ENCODE peak calls at places on chromosome 1, in nine cellular contexts. One of them, this sample, is unnamed.

GRCh38 chr1:223271085-223271781 is 92.7 kb downstream of the SUSD4 start:
- DNase-seq in stimulated activated CD4-positive, alpha-beta T cell treated with anti-CD3 and anti-CD28 coated beads, Interleukin-15, amount 100 ng/mL, for 1 hour: no peak
- DNase-seq in NCI-H1092: no peak
- DNase-seq in kidney epithelial cell: no peak
- DNase-seq in hepatic stellate cell: no peak
- DNase-seq in CD8-positive, alpha-beta memory T cell: no peak
- DNase-seq in NCI-H82: no peak
- DNase-seq in SK-N-MC: no peak
- DNase-seq in GM18507: no peak
- DNase-seq in this sample: no peak

GRCh38 chr1:97277891-97278662 is 556.5 kb downstream of the PTBP2 start:
- DNase-seq in stimulated activated CD4-positive, alpha-beta T cell treated with anti-CD3 and anti-CD28 coated beads, Interleukin-15, amount 100 ng/mL, for 1 hour: no peak
- DNase-seq in NCI-H1092: no peak
- DNase-seq in kidney epithelial cell: peak
- DNase-seq in hepatic stellate cell: peak
- DNase-seq in CD8-positive, alpha-beta memory T cell: no peak
- DNase-seq in NCI-H82: no peak
- DNase-seq in SK-N-MC: no peak
- DNase-seq in GM18507: no peak
- DNase-seq in this sample: peak

GRCh38 chr1:21766210-21766609 is 16.7 kb downstream of the USP48 start:
- DNase-seq in stimulated activated CD4-positive, alpha-beta T cell treated with anti-CD3 and anti-CD28 coated beads, Interleukin-15, amount 100 ng/mL, for 1 hour: no peak
- DNase-seq in NCI-H1092: no peak
- DNase-seq in kidney epithelial cell: no peak
- DNase-seq in hepatic stellate cell: no peak
- DNase-seq in CD8-positive, alpha-beta memory T cell: no peak
- DNase-seq in NCI-H82: no peak
- DNase-seq in SK-N-MC: no peak
- DNase-seq in GM18507: no peak
- DNase-seq in this sample: no peak

GRCh38 chr1:158818991-158819405 is 12.2 kb upstream of the MNDA start:
- DNase-seq in stimulated activated CD4-positive, alpha-beta T cell treated with anti-CD3 and anti-CD28 coated beads, Interleukin-15, amount 100 ng/mL, for 1 hour: no peak
- DNase-seq in NCI-H1092: no peak
- DNase-seq in kidney epithelial cell: no peak
- DNase-seq in hepatic stellate cell: no peak
- DNase-seq in CD8-positive, alpha-beta memory T cell: no peak
- DNase-seq in NCI-H82: no peak
- DNase-seq in SK-N-MC: no peak
- DNase-seq in GM18507: no peak
- DNase-seq in this sample: no peak

GRCh38 chr1:84687703-84688460 is 2.4 kb downstream of the SSX2IP start:
- DNase-seq in stimulated activated CD4-positive, alpha-beta T cell treated with anti-CD3 and anti-CD28 coated beads, Interleukin-15, amount 100 ng/mL, for 1 hour: no peak
- DNase-seq in NCI-H1092: no peak
- DNase-seq in kidney epithelial cell: no peak
- DNase-seq in hepatic stellate cell: no peak
- DNase-seq in CD8-positive, alpha-beta memory T cell: no peak
- DNase-seq in NCI-H82: peak
- DNase-seq in SK-N-MC: no peak
- DNase-seq in GM18507: no peak
- DNase-seq in this sample: no peak

GRCh38 chr1:220877348-220878095 is 1.7 kb upstream of the HLX start:
- DNase-seq in stimulated activated CD4-positive, alpha-beta T cell treated with anti-CD3 and anti-CD28 coated beads, Interleukin-15, amount 100 ng/mL, for 1 hour: no peak
- DNase-seq in NCI-H1092: no peak
- DNase-seq in kidney epithelial cell: no peak
- DNase-seq in hepatic stellate cell: no peak
- DNase-seq in CD8-positive, alpha-beta memory T cell: no peak
- DNase-seq in NCI-H82: no peak
- DNase-seq in SK-N-MC: no peak
- DNase-seq in GM18507: no peak
- DNase-seq in this sample: no peak

GRCh38 chr1:7922301-7922700 is 18.3 kb downstream of the TNFRSF9 start:
- DNase-seq in stimulated activated CD4-positive, alpha-beta T cell treated with anti-CD3 and anti-CD28 coated beads, Interleukin-15, amount 100 ng/mL, for 1 hour: no peak
- DNase-seq in NCI-H1092: no peak
- DNase-seq in kidney epithelial cell: no peak
- DNase-seq in hepatic stellate cell: no peak
- DNase-seq in CD8-positive, alpha-beta memory T cell: no peak
- DNase-seq in NCI-H82: no peak
- DNase-seq in SK-N-MC: no peak
- DNase-seq in GM18507: no peak
- DNase-seq in this sample: no peak

GRCh38 chr1:203311368-203312301 is 6.3 kb downstream of the BTG2 start:
- DNase-seq in stimulated activated CD4-positive, alpha-beta T cell treated with anti-CD3 and anti-CD28 coated beads, Interleukin-15, amount 100 ng/mL, for 1 hour: no peak
- DNase-seq in NCI-H1092: no peak
- DNase-seq in kidney epithelial cell: no peak
- DNase-seq in hepatic stellate cell: no peak
- DNase-seq in CD8-positive, alpha-beta memory T cell: no peak
- DNase-seq in NCI-H82: no peak
- DNase-seq in SK-N-MC: no peak
- DNase-seq in GM18507: no peak
- DNase-seq in this sample: no peak

GRCh38 chr1:193392686-193393085 is 206.3 kb upstream of the B3GALT2 start:
- DNase-seq in stimulated activated CD4-positive, alpha-beta T cell treated with anti-CD3 and anti-CD28 coated beads, Interleukin-15, amount 100 ng/mL, for 1 hour: no peak
- DNase-seq in NCI-H1092: no peak
- DNase-seq in kidney epithelial cell: no peak
- DNase-seq in hepatic stellate cell: no peak
- DNase-seq in CD8-positive, alpha-beta memory T cell: no peak
- DNase-seq in NCI-H82: peak
- DNase-seq in SK-N-MC: no peak
- DNase-seq in GM18507: no peak
- DNase-seq in this sample: no peak